ENCODE peak calls at places on chromosome 11, in five cellular contexts. M is T-cell, I is spleen, Z is mesendoderm, Y is iPS DF 19.7. S is an unnamed sample.

GRCh38 chr11:118672865-118673264 is 6.6 kb downstream of the TREH start:
- DNase-seq in Y (no peak), I (no peak), M (no peak), Z (peak; percentile 73), S (peak; percentile 28)

GRCh38 chr11:2527621-2528291 is 82.9 kb downstream of the KCNQ1 start:
- DNase-seq in Z (no peak), M (no peak), I (peak; percentile 78), Y (no peak), S (no peak)

GRCh38 chr11:65417702-65418430 is 4.7 kb upstream of the NEAT1 start:
- DNase-seq in Z (peak; percentile 58), M (peak; percentile 38), Y (no peak), I (peak; percentile 93), S (no peak)

GRCh38 chr11:102798012-102798746 is at the start of gene MMP1:
- DNase-seq in I (no peak), Z (no peak), M (no peak), Y (no peak), S (no peak)

GRCh38 chr11:13376838-13377237 is 86.2 kb downstream of the BTBD10 start:
- DNase-seq in Z (no peak), Y (no peak), M (no peak), I (no peak), S (no peak)

GRCh38 chr11:73399159-73400090 is 23.2 kb downstream of the RELT start:
- DNase-seq in Y (no peak), I (no peak), M (no peak), Z (no peak), S (peak; percentile 47)

GRCh38 chr11:60118333-60118732 is 29.9 kb downstream of the MS4A2 start:
- DNase-seq in Y (no peak), I (no peak), M (no peak), Z (no peak), S (peak; percentile 27)

GRCh38 chr11:3153291-3153861 is 11.7 kb downstream of the OSBPL5 start:
- DNase-seq in M (no peak), Z (peak; percentile 33), I (peak; percentile 73), Y (no peak), S (no peak)

GRCh38 chr11:83784419-83784818 is 498.3 kb upstream of the CCDC90B start:
- DNase-seq in Z (no peak), I (no peak), Y (no peak), M (no peak), S (no peak)

GRCh38 chr11:71342116-71342515 is 89.7 kb upstream of the SHANK2 start:
- DNase-seq in M (no peak), I (peak; percentile 31), Y (no peak), Z (no peak), S (no peak)

GRCh38 chr11:88555829-88556202 is 218.3 kb upstream of the CTSC start:
- DNase-seq in Y (no peak), I (no peak), M (no peak), Z (no peak), S (no peak)

GRCh38 chr11:60857378-60858232 is 1.9 kb upstream of the PTGDR2 start:
- DNase-seq in Z (no peak), M (no peak), Y (no peak), I (peak; percentile 32), S (no peak)

GRCh38 chr11:31582697-31583096 is 73.1 kb downstream of the ELP4 start:
- DNase-seq in Y (no peak), M (no peak), Z (no peak), I (no peak), S (no peak)

GRCh38 chr11:14537134-14537599 is 17.0 kb upstream of the PSMA1 start:
- DNase-seq in Y (no peak), M (peak; percentile 35), Z (peak; percentile 46), I (no peak), S (no peak)

GRCh38 chr11:114358711-114359110 is 41.6 kb downstream of the C11orf71 start:
- DNase-seq in I (no peak), Z (no peak), M (no peak), Y (no peak), S (peak; percentile 15)

GRCh38 chr11:86949995-86950993 is 4.9 kb downstream of the FZD4 start:
- DNase-seq in Z (no peak), I (no peak), M (no peak), Y (no peak), S (no peak)

GRCh38 chr11:10351768-10352641 is 47.1 kb downstream of the ADM start:
- DNase-seq in I (no peak), Z (peak; percentile 97), Y (peak; percentile 100), M (no peak), S (peak; percentile 96)

GRCh38 chr11:6480299-6480914 is 724 bp downstream of the ARFIP2 start:
- DNase-seq in Y (no peak), Z (no peak), I (no peak), M (no peak), S (no peak)

GRCh38 chr11:134675983-134676382 is 263.9 kb upstream of the B3GAT1 start:
- DNase-seq in Z (no peak), M (no peak), I (no peak), Y (no peak), S (no peak)

GRCh38 chr11:47348859-47349258 is 3.6 kb downstream of the MYBPC3 start:
- DNase-seq in Y (no peak), I (no peak), M (no peak), Z (peak; percentile 31), S (peak; percentile 31)

GRCh38 chr11:87859583-87859982 is 315.7 kb downstream of the RAB38 start:
- DNase-seq in M (no peak), I (no peak), Y (no peak), Z (no peak), S (peak; percentile 23)

GRCh38 chr11:131985769-131986393 is 615.5 kb downstream of the NTM start:
- DNase-seq in I (no peak), Z (no peak), M (no peak), Y (no peak), S (no peak)

GRCh38 chr11:79116600-79116999 is 324.2 kb downstream of the TENM4 start:
- DNase-seq in M (no peak), Y (no peak), Z (no peak), I (no peak), S (no peak)

GRCh38 chr11:36048496-36049247 is 104.8 kb downstream of the LDLRAD3 start:
- DNase-seq in M (no peak), I (no peak), Y (no peak), Z (peak; percentile 79), S (no peak)

GRCh38 chr11:57648791-57649735 is 649 bp downstream of the YPEL4 start:
- DNase-seq in Y (no peak), I (no peak), M (no peak), Z (peak; percentile 78), S (no peak)

GRCh38 chr11:62005231-62005661 is 37.8 kb upstream of the FTH1 start:
- DNase-seq in Z (no peak), Y (no peak), I (no peak), M (no peak), S (no peak)

GRCh38 chr11:9689721-9690120 is 25.8 kb downstream of the SWAP70 start:
- DNase-seq in M (no peak), Z (no peak), I (no peak), Y (no peak), S (no peak)

GRCh38 chr11:132962026-132962425 is 570.3 kb downstream of the OPCML start:
- DNase-seq in Y (no peak), Z (no peak), M (no peak), I (no peak), S (no peak)

GRCh38 chr11:10080134-10080533 is 213.9 kb downstream of the SBF2 start:
- DNase-seq in Y (no peak), Z (no peak), M (no peak), I (no peak), S (peak; percentile 4)

GRCh38 chr11:86861810-86862209 is 61.5 kb downstream of the PRSS23 start:
- DNase-seq in M (no peak), Z (no peak), Y (no peak), I (no peak), S (peak; percentile 17)

GRCh38 chr11:83035070-83035854 is 36.4 kb downstream of the RAB30 start:
- DNase-seq in I (no peak), Z (no peak), M (no peak), Y (no peak), S (no peak)

GRCh38 chr11:64848779-64849599 is 4.5 kb upstream of the CDC42BPG start:
- DNase-seq in I (peak; percentile 92), Z (peak; percentile 58), Y (no peak), M (peak; percentile 46), S (no peak)

GRCh38 chr11:11849127-11849746 is 7.5 kb downstream of the USP47 start:
- DNase-seq in I (peak; percentile 80), Z (peak; percentile 88), Y (peak; percentile 42), M (peak; percentile 58), S (peak; percentile 71)

GRCh38 chr11:118921929-118922744 is 3.6 kb downstream of the BCL9L start:
- DNase-seq in Z (peak; percentile 93), Y (no peak), M (no peak), I (peak; percentile 83), S (peak; percentile 60)

GRCh38 chr11:66720223-66720898 is 8.7 kb downstream of the SPTBN2 start:
- DNase-seq in Y (peak; percentile 87), M (no peak), Z (peak; percentile 93), I (peak; percentile 83), S (peak; percentile 69)

GRCh38 chr11:77705195-77705876 is 67.7 kb upstream of the CLNS1A start:
- DNase-seq in M (no peak), Y (peak; percentile 9), Z (peak; percentile 81), I (no peak), S (no peak)

GRCh38 chr11:112292785-112293407 is 32.2 kb upstream of the PLET1 start:
- DNase-seq in Y (no peak), Z (no peak), M (no peak), I (no peak), S (no peak)

GRCh38 chr11:121930004-121930965 is 185.7 kb downstream of the BLID start:
- DNase-seq in M (no peak), Y (no peak), Z (peak; percentile 10), I (no peak), S (no peak)

GRCh38 chr11:13486926-13487660 is 8.7 kb downstream of the PTH start:
- DNase-seq in M (peak; percentile 54), Y (peak; percentile 30), I (peak; percentile 88), Z (peak; percentile 95), S (peak; percentile 22)

S was measured in dermis microvascular lymphatic vessel endothelial cell.